ENCODE peak calls at places on chromosomes 7 and 10, in eight cellular contexts. J, X, O, W, T, Y, L and P are unnamed samples.
A peak's percentile ranks its signal among the peaks of the same experiment; 100 is the strongest.

GRCh38 chr10:68095176-68095575 is 14.1 kb upstream of the MYPN start:
- DNase-seq in J (no peak), X (no peak), O (peak; percentile 56), W (no peak), T (no peak), Y (peak; percentile 80), L (no peak), P (no peak)

GRCh38 chr7:45162943-45163691 is 5.5 kb downstream of the RAMP3 start:
- DNase-seq in J (no peak), X (no peak), O (no peak), W (no peak), T (no peak), Y (no peak), L (no peak), P (no peak)

GRCh38 chr10:29874604-29875269 is 184.6 kb downstream of the JCAD start:
- DNase-seq in J (no peak), X (no peak), O (no peak), W (no peak), T (no peak), Y (no peak), L (no peak), P (no peak)

GRCh38 chr7:40887099-40887498 is 752.3 kb downstream of the SUGCT start:
- DNase-seq in J (peak; percentile 71), X (no peak), O (peak; percentile 64), W (no peak), T (no peak), Y (peak; percentile 76), L (no peak), P (no peak)

GRCh38 chr10:86365346-86366032 is 1.1 kb downstream of the GRID1 start:
- DNase-seq in J (no peak), X (no peak), O (no peak), W (no peak), T (no peak), Y (no peak), L (no peak), P (no peak)

GRCh38 chr7:99997545-99998137 is 17.8 kb upstream of the ZKSCAN1 start:
- DNase-seq in J (peak; percentile 46), X (peak; percentile 39), O (peak; percentile 20), W (no peak), T (no peak), Y (peak; percentile 22), L (peak; percentile 73), P (no peak)

GRCh38 chr7:32030904-32031692 is 39.1 kb downstream of the PDE1C start:
- DNase-seq in J (no peak), X (no peak), O (no peak), W (no peak), T (no peak), Y (no peak), L (no peak), P (no peak)

GRCh38 chr7:47751068-47751467 is 169.2 kb upstream of the TNS3 start:
- DNase-seq in J (no peak), X (no peak), O (no peak), W (no peak), T (no peak), Y (no peak), L (no peak), P (no peak)

GRCh38 chr7:5429857-5430611 is 6.4 kb upstream of the TNRC18 start:
- DNase-seq in J (peak; percentile 42), X (peak; percentile 40), O (peak; percentile 94), W (no peak), T (no peak), Y (peak; percentile 49), L (no peak), P (no peak)

GRCh38 chr10:112000466-112000865 is 183.1 kb downstream of the GPAM start:
- DNase-seq in J (no peak), X (no peak), O (no peak), W (no peak), T (no peak), Y (peak; percentile 93), L (no peak), P (no peak)

GRCh38 chr10:21496285-21497176 is 29.0 kb downstream of the SKIDA1 start:
- DNase-seq in J (peak; percentile 56), X (peak; percentile 46), O (peak; percentile 45), W (no peak), T (peak; percentile 80), Y (peak; percentile 34), L (peak; percentile 58), P (no peak)
- TF ChIP-seq CTCF in J (peak; percentile 7), X (no peak), O (peak; percentile 16), W (no peak), T (peak; percentile 76), Y (peak; percentile 19), L (peak; percentile 23), P (peak; percentile 65)

GRCh38 chr7:54931532-54931931 is 87.3 kb upstream of the EGFR start:
- DNase-seq in J (no peak), X (no peak), O (no peak), W (no peak), T (no peak), Y (no peak), L (no peak), P (no peak)

GRCh38 chr7:54932818-54933543 is 85.8 kb upstream of the EGFR start:
- DNase-seq in J (peak; percentile 53), X (peak; percentile 70), O (peak; percentile 69), W (no peak), T (no peak), Y (peak; percentile 58), L (no peak), P (no peak)

GRCh38 chr7:54933610-54934009 is 85.2 kb upstream of the EGFR start:
- DNase-seq in J (no peak), X (no peak), O (no peak), W (no peak), T (no peak), Y (no peak), L (no peak), P (no peak)
- H3K4me3 ChIP-seq in J (peak overlapping the region; percentile 59), X (no peak overlapping the region), O (peak overlapping the region; percentile 45), W (peak overlapping the region; percentile 50), T (no peak overlapping the region), Y (peak overlapping the region; percentile 46), L (no peak overlapping the region), P (peak overlapping the region; percentile 28)

GRCh38 chr10:98446656-98447221 is at the start of gene HPS1:
- DNase-seq in J (peak; percentile 72), X (peak; percentile 82), O (peak; percentile 65), W (no peak), T (peak; percentile 90), Y (peak; percentile 60), L (peak; percentile 78), P (no peak)
- TF ChIP-seq CTCF in J (no peak), X (no peak), O (no peak), W (no peak), T (peak; percentile 17), Y (no peak), L (no peak), P (no peak)

GRCh38 chr7:116209561-116210070 is 723 bp upstream of the TES start:
- DNase-seq in J (no peak), X (no peak), O (peak; percentile 33), W (no peak), T (no peak), Y (no peak), L (no peak), P (no peak)
- H3K4me3 ChIP-seq in J (no peak overlapping the region), X (no peak overlapping the region), O (no peak overlapping the region), W (no peak overlapping the region), T (no peak overlapping the region), Y (no peak overlapping the region), L (no peak overlapping the region), P (no peak overlapping the region)

GRCh38 chr10:59580257-59580863 is 129.3 kb downstream of the SLC16A9 start:
- DNase-seq in J (peak; percentile 87), X (no peak), O (peak; percentile 55), W (no peak), T (no peak), Y (peak; percentile 65), L (no peak), P (peak; percentile 46)
- TF ChIP-seq CTCF in J (peak; percentile 52), X (peak; percentile 10), O (peak; percentile 59), W (peak; percentile 39), T (peak; percentile 64), Y (peak; percentile 59), L (no peak), P (peak; percentile 71)

DNA sequence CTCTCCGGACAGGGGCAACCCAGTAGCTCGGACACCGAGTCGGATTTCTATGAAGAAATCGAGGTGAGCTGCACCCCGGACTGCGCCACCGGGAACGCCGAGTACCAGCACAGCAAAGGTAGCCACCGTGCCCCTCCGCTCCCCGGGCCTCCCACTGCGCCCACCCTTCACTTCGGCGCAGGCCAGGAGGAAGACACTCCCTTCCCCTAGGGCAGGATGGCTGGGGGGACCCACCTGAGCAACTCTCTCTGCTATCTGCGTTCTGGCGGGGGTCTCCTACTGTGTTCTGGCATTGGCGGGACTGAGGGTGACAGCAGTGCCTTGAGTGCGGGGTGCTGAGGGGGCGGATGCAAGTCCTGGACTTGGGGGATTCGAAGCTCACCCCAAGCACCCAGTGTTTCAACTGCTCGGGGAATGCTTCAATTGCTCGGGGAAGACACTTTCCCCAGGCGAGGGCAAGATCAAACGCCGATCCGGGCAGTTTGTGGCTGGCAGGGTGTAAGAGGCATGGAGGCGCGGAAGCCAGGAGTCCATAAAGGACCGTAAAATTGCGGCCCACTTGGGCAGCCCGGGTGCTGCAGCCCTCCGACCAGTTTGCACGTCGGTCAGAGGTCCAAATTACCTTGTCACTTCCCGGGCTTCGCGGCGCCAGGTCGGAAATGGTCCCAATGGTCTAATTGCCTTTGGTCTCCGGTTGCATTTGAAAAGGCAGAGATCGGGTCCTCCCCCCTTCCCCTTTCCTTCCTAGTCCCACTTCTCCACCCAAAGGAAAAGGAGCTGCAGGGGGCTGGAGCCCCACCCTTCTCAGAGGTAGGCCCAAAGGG is 950 bp downstream of the EVX1 start:
- DNase-seq in J (no peak), X (no peak), O (no peak), W (no peak), T (no peak), Y (no peak), L (no peak), P (no peak)
- H3K4me3 ChIP-seq in J (no peak overlapping the region), X (no peak overlapping the region), O (no peak overlapping the region), W (no peak overlapping the region), T (no peak overlapping the region), Y (no peak overlapping the region), L (no peak overlapping the region), P (no peak overlapping the region)